ENCODE peak calls at places on chromosomes 3 and 15, in four cellular contexts. S is H1, M is HepG2, W is SK-N-SH. B is an unnamed sample.

GRCh38 chr3:23421811-23422510 is 218.8 kb downstream of the UBE2E2 start:
- DNase-seq in W (no peak), M (no peak), S (no peak), B (no peak)

GRCh38 chr3:144491333-144491732 is 519.7 kb downstream of the DIPK2A start:
- DNase-seq in M (no peak), S (no peak), W (no peak), B (no peak)

GRCh38 chr3:195537995-195538394 is 5.1 kb downstream of the PPP1R2 start:
- DNase-seq in S (no peak), M (no peak), W (no peak), B (no peak)

GRCh38 chr15:100869151-100869999 is 10.3 kb upstream of the ALDH1A3 start:
- DNase-seq in W (peak; percentile 47), S (peak; percentile 91), M (no peak), B (no peak)

GRCh38 chr3:109336272-109336957 is 931 bp downstream of the DPPA4 start:
- DNase-seq in M (no peak), S (no peak), W (no peak), B (no peak)

GRCh38 chr3:129592362-129593150 is 13.9 kb downstream of the PLXND1 start:
- DNase-seq in S (peak; percentile 77), M (no peak), W (no peak), B (no peak)

GRCh38 chr3:183108002-183108449 is 8.7 kb upstream of the MCCC1 start:
- DNase-seq in S (no peak), M (no peak), W (peak; percentile 69), B (no peak)

GRCh38 chr3:158810823-158811425 is 9.1 kb downstream of the MFSD1 start:
- DNase-seq in W (no peak), M (no peak), S (no peak), B (no peak)

GRCh38 chr3:149333518-149333859 is at the start of gene TM4SF18:
- DNase-seq in W (no peak), S (no peak), M (no peak), B (peak; percentile 22)

GRCh38 chr3:113141543-113141942 is 69.8 kb upstream of the BOC start:
- DNase-seq in M (no peak), W (no peak), S (no peak), B (no peak)

GRCh38 chr3:95172549-95172948 is 1109.7 kb downstream of the NSUN3 start:
- DNase-seq in M (no peak), W (no peak), S (no peak), B (no peak)

GRCh38 chr3:187382609-187383151 is 14.5 kb downstream of the RTP4 start:
- DNase-seq in M (no peak), S (no peak), W (no peak), B (no peak)

GRCh38 chr15:81410318-81410753 is 36.3 kb upstream of the TMC3 start:
- DNase-seq in W (peak; percentile 57), M (peak; percentile 20), S (peak; percentile 62), B (peak; percentile 83)

GRCh38 chr15:70910958-70911357 is 18.3 kb downstream of the LRRC49 start:
- DNase-seq in M (no peak), S (no peak), W (no peak), B (no peak)

DNA sequence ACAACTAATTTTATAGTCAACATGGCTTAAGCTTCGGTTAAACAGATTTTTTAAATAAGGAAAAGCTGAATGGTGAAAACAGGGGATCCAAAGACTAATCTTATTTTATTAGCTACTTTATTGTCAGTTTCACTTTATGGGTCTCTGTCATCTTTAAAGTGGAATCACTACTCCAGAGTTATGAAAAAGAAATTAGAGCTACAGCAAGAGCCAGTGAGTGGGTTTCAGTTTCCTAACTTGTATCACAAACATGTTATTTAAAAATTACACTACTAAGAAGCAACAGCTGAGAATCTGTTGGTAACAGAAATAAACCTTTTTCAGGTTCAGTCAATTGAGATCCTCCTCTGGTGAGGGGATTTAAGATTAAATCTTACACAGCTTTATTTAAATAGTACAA is 10.0 kb downstream of the PHC3 start:
- DNase-seq in S (no peak), M (no peak), W (no peak), B (no peak)
- TF ChIP-seq YY1 in S (no peak), M (no peak), W (no peak), B (no peak)

DNA sequence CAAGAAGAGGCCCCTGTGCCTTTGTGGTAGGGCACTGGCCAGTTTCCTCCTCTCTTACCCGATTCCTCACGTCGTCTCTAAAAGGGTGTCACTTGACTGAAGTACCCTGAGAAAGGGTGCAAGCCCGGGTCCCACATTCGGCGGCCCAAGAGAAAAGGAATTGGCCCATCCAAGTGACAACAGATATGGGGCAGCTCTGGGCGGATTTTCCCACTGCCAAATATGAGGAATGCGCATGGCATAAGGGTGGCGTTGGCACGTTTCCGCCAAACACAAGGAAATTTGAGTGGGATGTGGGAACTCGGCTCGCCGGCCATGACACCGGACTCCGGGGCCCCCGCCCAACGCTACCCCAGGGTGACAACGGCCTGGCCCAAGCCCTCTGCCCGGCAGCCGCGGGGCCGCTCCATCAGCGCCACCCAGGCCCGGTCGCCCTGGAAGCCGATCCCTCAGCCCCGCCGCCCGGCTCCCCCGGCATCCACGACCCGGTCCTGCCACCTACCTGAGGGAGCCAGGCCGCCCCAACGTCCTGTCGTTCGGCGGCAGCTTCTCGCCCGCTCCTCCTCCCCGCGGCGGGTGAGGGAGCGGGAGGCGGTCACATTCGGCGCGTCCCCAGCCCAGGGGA is 494 bp downstream of the RAF1 start:
- DNase-seq in M (no peak), S (no peak), W (peak; percentile 78), B (no peak)
- TF ChIP-seq YY1 in M (no peak), S (no peak), W (no peak), B (no peak)

GRCh38 chr15:38886315-38887163 is 321.9 kb upstream of the RASGRP1 start:
- DNase-seq in M (no peak), S (no peak), W (no peak), B (no peak)
- TF ChIP-seq YY1 in M (no peak), S (no peak), W (peak; percentile 43), B (no peak)

GRCh38 chr15:82531496-82532382 is 8.5 kb downstream of the RPS17 start:
- DNase-seq in W (no peak), M (no peak), S (peak; percentile 53), B (no peak)
- TF ChIP-seq YY1 in W (no peak), M (no peak), S (no peak), B (no peak)